ENCODE peak calls at places on chromosome 22, in five cellular contexts. A is brain microvascular endothelial cell; P is CD8-positive, alpha-beta T cell; Q is cardiac septum; G is NCI-H774. C is an unnamed sample.
A peak's percentile ranks its signal among the peaks of the same experiment; 100 is the strongest.

GRCh38 chr22:26781591-26781990 is 124.2 kb downstream of the MIAT start:
- DNase-seq in G (no peak), A (no peak), Q (no peak), P (no peak), C (no peak)

GRCh38 chr22:44458044-44459020 is 39.7 kb downstream of the RTL6 start:
- DNase-seq in G (no peak), P (no peak), Q (no peak), A (no peak), C (no peak)

GRCh38 chr22:23119492-23120414 is 22.0 kb downstream of the RSPH14 start:
- DNase-seq in A (peak; percentile 2), P (peak; percentile 22), G (no peak), Q (no peak), C (no peak)

GRCh38 chr22:47598864-47599263 is 836.4 kb downstream of the TBC1D22A start:
- DNase-seq in Q (peak; percentile 1), A (no peak), P (no peak), G (no peak), C (no peak)

GRCh38 chr22:38098410-38099249 is 11.9 kb downstream of the BAIAP2L2 start:
- DNase-seq in P (no peak), G (no peak), Q (no peak), A (peak; percentile 16), C (no peak)

GRCh38 chr22:42769574-42770447 is 49.1 kb upstream of the A4GALT start:
- DNase-seq in P (no peak), Q (no peak), A (peak; percentile 90), G (no peak), C (peak; percentile 85)

GRCh38 chr22:24994070-24994763 is 41.7 kb downstream of the KIAA1671 start:
- DNase-seq in Q (no peak), G (peak; percentile 16), P (no peak), A (no peak), C (no peak)

GRCh38 chr22:31532060-31532459 is 35.7 kb downstream of the SFI1 start:
- DNase-seq in P (no peak), G (no peak), Q (no peak), A (no peak), C (no peak)

GRCh38 chr22:46432164-46433068 is 96.9 kb downstream of the TRMU start:
- DNase-seq in Q (no peak), G (no peak), P (peak; percentile 5), A (no peak), C (no peak)

GRCh38 chr22:41380993-41381328 is 781 bp upstream of the TEF start:
- DNase-seq in P (no peak), A (peak; percentile 67), Q (no peak), G (no peak), C (peak; percentile 93)

GRCh38 chr22:18952022-18952421 is 15.9 kb upstream of the PRODH start:
- DNase-seq in A (no peak), G (no peak), P (no peak), Q (no peak), C (no peak)

GRCh38 chr22:39721456-39722325 is 151.1 kb downstream of the CACNA1I start:
- DNase-seq in A (no peak), G (no peak), P (no peak), Q (peak; percentile 71), C (no peak)

GRCh38 chr22:30224161-30224857 is 22.2 kb downstream of the LIF start:
- DNase-seq in P (no peak), Q (no peak), A (no peak), G (no peak), C (no peak)

GRCh38 chr22:50011447-50012200 is 941 bp downstream of the IL17REL start:
- DNase-seq in A (no peak), G (no peak), Q (no peak), P (no peak), C (no peak)

GRCh38 chr22:41512421-41513194 is 31.7 kb downstream of the POLR3H start:
- DNase-seq in Q (no peak), A (peak; percentile 63), P (no peak), G (no peak), C (no peak)

GRCh38 chr22:49975543-49976389 is 15.2 kb downstream of the PIM3 start:
- DNase-seq in G (no peak), A (no peak), Q (peak; percentile 59), P (no peak), C (peak; percentile 16)

C was measured in uterus.